ENCODE peak calls at places on chromosomes 7 and 10, in eight cellular contexts. One of them, this sample, is unnamed.

GRCh38 chr7:11153694-11154093 is 180.0 kb downstream of the PHF14 start:
- DNase-seq in M059J: no peak
- DNase-seq in GM04503: no peak
- DNase-seq in occipital lobe: no peak
- DNase-seq in substantia nigra: no peak
- DNase-seq in neural progenitor cell: peak
- DNase-seq in LHCN-M2: no peak
- DNase-seq in Calu3: no peak
- DNase-seq in this sample: no peak

GRCh38 chr10:44195120-44196007 is 189.5 kb downstream of the CXCL12 start:
- DNase-seq in M059J: peak
- DNase-seq in GM04503: peak
- DNase-seq in occipital lobe: no peak
- DNase-seq in substantia nigra: no peak
- DNase-seq in neural progenitor cell: no peak
- DNase-seq in LHCN-M2: peak
- DNase-seq in Calu3: no peak
- DNase-seq in this sample: peak

GRCh38 chr10:100551231-100551630 is 15.5 kb downstream of the HIF1AN start:
- DNase-seq in M059J: no peak
- DNase-seq in GM04503: no peak
- DNase-seq in occipital lobe: no peak
- DNase-seq in substantia nigra: peak
- DNase-seq in neural progenitor cell: no peak
- DNase-seq in LHCN-M2: no peak
- DNase-seq in Calu3: no peak
- DNase-seq in this sample: no peak

GRCh38 chr10:46225597-46225996 is 61.2 kb upstream of the ANTXRL start:
- DNase-seq in M059J: no peak
- DNase-seq in GM04503: no peak
- DNase-seq in occipital lobe: no peak
- DNase-seq in substantia nigra: no peak
- DNase-seq in neural progenitor cell: no peak
- DNase-seq in LHCN-M2: no peak
- DNase-seq in Calu3: no peak
- DNase-seq in this sample: peak

GRCh38 chr7:123231060-123232000 is 31.6 kb upstream of the SLC13A1 start:
- DNase-seq in M059J: no peak
- DNase-seq in GM04503: no peak
- DNase-seq in occipital lobe: no peak
- DNase-seq in substantia nigra: no peak
- DNase-seq in neural progenitor cell: no peak
- DNase-seq in LHCN-M2: no peak
- DNase-seq in Calu3: no peak
- DNase-seq in this sample: no peak

GRCh38 chr7:51070163-51070562 is 246.4 kb downstream of the COBL start:
- DNase-seq in M059J: peak
- DNase-seq in GM04503: peak
- DNase-seq in occipital lobe: no peak
- DNase-seq in substantia nigra: no peak
- DNase-seq in neural progenitor cell: no peak
- DNase-seq in LHCN-M2: peak
- DNase-seq in Calu3: no peak
- DNase-seq in this sample: no peak

GRCh38 chr7:77399838-77400237 is 16.3 kb downstream of the GSAP start:
- DNase-seq in M059J: no peak
- DNase-seq in GM04503: no peak
- DNase-seq in occipital lobe: no peak
- DNase-seq in substantia nigra: no peak
- DNase-seq in neural progenitor cell: no peak
- DNase-seq in LHCN-M2: no peak
- DNase-seq in Calu3: no peak
- DNase-seq in this sample: no peak

GRCh38 chr10:103843045-103843444 is 12.3 kb downstream of the SH3PXD2A start:
- DNase-seq in M059J: no peak
- DNase-seq in GM04503: no peak
- DNase-seq in occipital lobe: no peak
- DNase-seq in substantia nigra: no peak
- DNase-seq in neural progenitor cell: no peak
- DNase-seq in LHCN-M2: peak
- DNase-seq in Calu3: no peak
- DNase-seq in this sample: no peak

GRCh38 chr10:4812041-4812440 is 14.0 kb upstream of the AKR1E2 start:
- DNase-seq in M059J: no peak
- DNase-seq in GM04503: no peak
- DNase-seq in occipital lobe: no peak
- DNase-seq in substantia nigra: no peak
- DNase-seq in neural progenitor cell: no peak
- DNase-seq in LHCN-M2: no peak
- DNase-seq in Calu3: no peak
- DNase-seq in this sample: no peak

GRCh38 chr7:111873963-111874693 is 311.8 kb upstream of the IMMP2L start:
- DNase-seq in M059J: no peak
- DNase-seq in GM04503: no peak
- DNase-seq in occipital lobe: no peak
- DNase-seq in substantia nigra: no peak
- DNase-seq in neural progenitor cell: no peak
- DNase-seq in LHCN-M2: no peak
- DNase-seq in Calu3: no peak
- DNase-seq in this sample: no peak

GRCh38 chr10:109089779-109090178 is 833.5 kb downstream of the XPNPEP1 start:
- DNase-seq in M059J: no peak
- DNase-seq in GM04503: no peak
- DNase-seq in occipital lobe: no peak
- DNase-seq in substantia nigra: no peak
- DNase-seq in neural progenitor cell: peak
- DNase-seq in LHCN-M2: no peak
- DNase-seq in Calu3: no peak
- DNase-seq in this sample: no peak

GRCh38 chr10:31136951-31137885 is 105.6 kb upstream of the ZNF438 start:
- DNase-seq in M059J: peak
- DNase-seq in GM04503: no peak
- DNase-seq in occipital lobe: no peak
- DNase-seq in substantia nigra: no peak
- DNase-seq in neural progenitor cell: no peak
- DNase-seq in LHCN-M2: peak
- DNase-seq in Calu3: no peak
- DNase-seq in this sample: no peak

GRCh38 chr10:18136056-18136916 is 3.9 kb upstream of the CACNB2 start:
- DNase-seq in M059J: no peak
- DNase-seq in GM04503: no peak
- DNase-seq in occipital lobe: no peak
- DNase-seq in substantia nigra: no peak
- DNase-seq in neural progenitor cell: peak
- DNase-seq in LHCN-M2: no peak
- DNase-seq in Calu3: no peak
- DNase-seq in this sample: no peak

GRCh38 chr7:63900394-63901203 is 98.0 kb upstream of the ZNF722 start:
- DNase-seq in M059J: peak
- DNase-seq in GM04503: no peak
- DNase-seq in occipital lobe: peak
- DNase-seq in substantia nigra: peak
- DNase-seq in neural progenitor cell: no peak
- DNase-seq in LHCN-M2: no peak
- DNase-seq in Calu3: peak
- DNase-seq in this sample: no peak

GRCh38 chr10:103761075-103761920 is 94.1 kb downstream of the SH3PXD2A start:
- DNase-seq in M059J: no peak
- DNase-seq in GM04503: no peak
- DNase-seq in occipital lobe: no peak
- DNase-seq in substantia nigra: no peak
- DNase-seq in neural progenitor cell: no peak
- DNase-seq in LHCN-M2: no peak
- DNase-seq in Calu3: no peak
- DNase-seq in this sample: no peak

GRCh38 chr7:93890464-93891068 is at the start of gene TFPI2:
- DNase-seq in M059J: peak
- DNase-seq in GM04503: no peak
- DNase-seq in occipital lobe: no peak
- DNase-seq in substantia nigra: no peak
- DNase-seq in neural progenitor cell: peak
- DNase-seq in LHCN-M2: peak
- DNase-seq in Calu3: peak
- DNase-seq in this sample: peak

GRCh38 chr7:329691-330281 is 39.8 kb downstream of the FOXL3 start:
- DNase-seq in M059J: no peak
- DNase-seq in GM04503: no peak
- DNase-seq in occipital lobe: no peak
- DNase-seq in substantia nigra: no peak
- DNase-seq in neural progenitor cell: no peak
- DNase-seq in LHCN-M2: no peak
- DNase-seq in Calu3: no peak
- DNase-seq in this sample: no peak

GRCh38 chr10:77416327-77417135 is 221.1 kb downstream of the KCNMA1 start:
- DNase-seq in M059J: peak
- DNase-seq in GM04503: peak
- DNase-seq in occipital lobe: no peak
- DNase-seq in substantia nigra: no peak
- DNase-seq in neural progenitor cell: no peak
- DNase-seq in LHCN-M2: peak
- DNase-seq in Calu3: no peak
- DNase-seq in this sample: peak

GRCh38 chr7:151964951-151965350 is 8.7 kb downstream of the GALNTL5 start:
- DNase-seq in M059J: no peak
- DNase-seq in GM04503: no peak
- DNase-seq in occipital lobe: no peak
- DNase-seq in substantia nigra: no peak
- DNase-seq in neural progenitor cell: no peak
- DNase-seq in LHCN-M2: peak
- DNase-seq in Calu3: no peak
- DNase-seq in this sample: no peak

This sample was measured in islet precursor cell.